ENCODE peak calls at places on chromosomes 13 and 19, in five cellular contexts. One of them, this sample, is unnamed.

GRCh38 chr19:49801966-49802661 is 11.0 kb downstream of the FUZ start:
- DNase-seq in kidney epithelial cell: peak
- DNase-seq in B cell: no peak
- DNase-seq in neural progenitor cell: peak
- DNase-seq in coronary artery: peak
- DNase-seq in this sample: no peak

GRCh38 chr13:111413407-111414187 is 93.2 kb downstream of the TEX29 start:
- DNase-seq in kidney epithelial cell: no peak
- DNase-seq in B cell: no peak
- DNase-seq in neural progenitor cell: no peak
- DNase-seq in coronary artery: no peak
- DNase-seq in this sample: no peak

GRCh38 chr19:3315676-3315973 is 50.8 kb upstream of the NFIC start:
- DNase-seq in kidney epithelial cell: no peak
- DNase-seq in B cell: no peak
- DNase-seq in neural progenitor cell: no peak
- DNase-seq in coronary artery: no peak
- DNase-seq in this sample: no peak

GRCh38 chr13:102667911-102668310 is 26.9 kb downstream of the METTL21C start:
- DNase-seq in kidney epithelial cell: no peak
- DNase-seq in B cell: no peak
- DNase-seq in neural progenitor cell: no peak
- DNase-seq in coronary artery: no peak
- DNase-seq in this sample: no peak

GRCh38 chr13:91804724-91805123 is 406.3 kb downstream of the GPC5 start:
- DNase-seq in kidney epithelial cell: no peak
- DNase-seq in B cell: no peak
- DNase-seq in neural progenitor cell: no peak
- DNase-seq in coronary artery: no peak
- DNase-seq in this sample: no peak

GRCh38 chr19:3580156-3580955 is 4.9 kb upstream of the GIPC3 start:
- DNase-seq in kidney epithelial cell: peak
- DNase-seq in B cell: no peak
- DNase-seq in neural progenitor cell: no peak
- DNase-seq in coronary artery: no peak
- DNase-seq in this sample: no peak

GRCh38 chr13:67353031-67353430 is 122.9 kb upstream of the PCDH9 start:
- DNase-seq in kidney epithelial cell: no peak
- DNase-seq in B cell: no peak
- DNase-seq in neural progenitor cell: no peak
- DNase-seq in coronary artery: no peak
- DNase-seq in this sample: no peak

GRCh38 chr13:109436055-109436622 is 350.2 kb downstream of the IRS2 start:
- DNase-seq in kidney epithelial cell: no peak
- DNase-seq in B cell: no peak
- DNase-seq in neural progenitor cell: no peak
- DNase-seq in coronary artery: no peak
- DNase-seq in this sample: no peak

GRCh38 chr19:3547301-3547731 is 8.3 kb downstream of the TEKTIP1 start:
- DNase-seq in kidney epithelial cell: no peak
- DNase-seq in B cell: peak
- DNase-seq in neural progenitor cell: peak
- DNase-seq in coronary artery: no peak
- DNase-seq in this sample: no peak

DNA sequence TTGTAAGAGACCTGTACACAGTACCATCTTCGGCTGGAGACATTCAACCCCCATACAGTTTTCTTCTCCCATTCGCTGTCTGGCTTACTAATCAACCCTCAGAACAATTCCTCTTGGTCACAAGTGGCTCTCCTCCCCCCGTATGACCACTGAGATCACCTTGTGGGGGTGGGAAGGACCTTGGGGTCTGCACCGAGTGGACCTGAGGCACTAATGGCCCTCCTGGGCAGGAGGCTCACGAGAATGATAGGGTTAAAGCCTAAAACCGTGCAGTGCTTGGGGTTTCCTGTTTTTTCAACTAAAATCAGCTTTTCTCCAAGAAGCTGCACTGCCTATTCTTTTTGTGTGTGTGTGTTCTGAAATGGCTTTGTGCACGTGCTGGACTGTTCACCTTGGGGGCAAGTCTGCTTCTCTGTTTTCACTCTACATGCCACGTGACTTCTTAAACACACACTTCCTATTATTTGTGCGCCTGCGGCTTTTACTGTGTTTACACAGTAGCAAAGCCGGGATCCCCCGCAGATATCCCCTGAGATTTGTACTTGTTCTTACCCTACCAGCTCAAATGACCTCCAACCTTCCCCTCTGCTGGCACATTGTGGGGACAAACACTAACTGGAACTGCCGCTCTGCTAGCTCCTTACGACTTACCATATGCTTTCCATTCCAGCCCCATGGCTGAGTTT is 12.3 kb downstream of the RBM26 start:
- DNase-seq in kidney epithelial cell: no peak
- DNase-seq in B cell: peak
- DNase-seq in neural progenitor cell: no peak
- DNase-seq in coronary artery: no peak
- DNase-seq in this sample: peak
- TF ChIP-seq CTCF in kidney epithelial cell: no peak
- TF ChIP-seq CTCF in B cell: no peak
- TF ChIP-seq CTCF in neural progenitor cell: no peak
- TF ChIP-seq CTCF in coronary artery: no peak
- TF ChIP-seq CTCF in this sample: no peak

GRCh38 chr13:27341616-27342015 is 71.0 kb downstream of the RASL11A start:
- DNase-seq in kidney epithelial cell: no peak
- DNase-seq in B cell: no peak
- DNase-seq in neural progenitor cell: no peak
- DNase-seq in coronary artery: no peak
- DNase-seq in this sample: no peak
- TF ChIP-seq CTCF in kidney epithelial cell: no peak
- TF ChIP-seq CTCF in B cell: no peak
- TF ChIP-seq CTCF in neural progenitor cell: no peak
- TF ChIP-seq CTCF in coronary artery: no peak
- TF ChIP-seq CTCF in this sample: no peak

DNA sequence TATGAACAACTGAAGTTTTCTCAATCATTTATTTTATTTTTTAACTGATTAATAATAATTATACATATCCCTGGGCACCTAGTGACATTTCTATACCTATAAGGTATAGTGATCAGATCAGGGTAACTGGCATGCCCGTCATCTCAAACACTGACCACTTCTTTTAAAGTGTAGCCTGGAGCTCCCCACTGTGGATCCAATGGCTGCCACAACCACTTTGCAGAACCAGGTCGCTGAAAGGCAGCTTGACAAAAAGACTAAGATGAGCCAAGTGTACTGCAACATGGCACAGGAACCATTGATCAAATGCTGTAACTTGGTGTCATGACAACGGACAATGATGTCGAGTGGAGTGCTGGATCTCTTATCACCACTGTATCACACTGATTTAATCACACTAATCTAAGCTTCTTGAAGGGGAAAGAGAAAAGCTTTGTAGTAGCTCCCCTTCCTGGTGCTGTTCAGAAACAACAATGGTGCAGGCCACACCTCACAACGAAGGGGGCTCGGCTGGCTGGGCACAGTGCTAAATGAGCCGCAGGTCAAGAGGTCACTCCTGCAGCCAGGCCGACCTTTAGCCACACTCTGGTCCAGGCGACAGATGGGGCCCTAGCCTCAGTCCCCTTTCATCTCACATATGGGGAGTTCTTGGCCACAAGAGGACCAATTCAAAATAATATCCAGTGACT is 2.3 kb upstream of the TNFRSF19 start:
- DNase-seq in kidney epithelial cell: no peak
- DNase-seq in B cell: no peak
- DNase-seq in neural progenitor cell: peak
- DNase-seq in coronary artery: no peak
- DNase-seq in this sample: no peak
- TF ChIP-seq CTCF in kidney epithelial cell: no peak
- TF ChIP-seq CTCF in B cell: no peak
- TF ChIP-seq CTCF in neural progenitor cell: no peak
- TF ChIP-seq CTCF in coronary artery: no peak
- TF ChIP-seq CTCF in this sample: no peak

DNA sequence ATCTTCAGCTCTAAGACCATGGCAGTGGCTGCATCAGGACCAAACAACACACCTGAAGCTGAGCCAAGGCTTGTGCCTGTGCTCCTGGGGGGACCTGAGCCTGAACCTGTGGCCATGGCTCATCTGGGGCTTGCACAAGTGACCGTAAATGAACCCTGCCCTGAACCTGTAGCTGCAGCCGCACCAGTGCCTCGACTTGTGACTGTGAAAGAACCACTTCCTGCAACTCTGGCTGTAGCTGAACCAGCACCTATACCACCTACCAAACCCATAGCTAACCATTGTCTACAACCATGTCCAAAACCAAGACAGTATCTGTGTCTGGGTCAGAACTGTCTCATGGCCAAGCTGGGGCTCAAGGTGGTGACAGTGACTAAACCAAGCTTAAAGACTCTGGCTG is 28.2 kb upstream of the SDHAF1 start:
- DNase-seq in kidney epithelial cell: no peak
- DNase-seq in B cell: no peak
- DNase-seq in neural progenitor cell: no peak
- DNase-seq in coronary artery: no peak
- DNase-seq in this sample: no peak
- TF ChIP-seq CTCF in kidney epithelial cell: no peak
- TF ChIP-seq CTCF in B cell: no peak
- TF ChIP-seq CTCF in neural progenitor cell: no peak
- TF ChIP-seq CTCF in coronary artery: no peak
- TF ChIP-seq CTCF in this sample: no peak

This sample was measured in osteocyte.